ENCODE peak calls at places on chromosomes 12 and 14, in eight cellular contexts. R, W, M, C, F, J, T and O are unnamed samples.

GRCh38 chr14:69500096-69500495 is 15.6 kb downstream of the PLEKHD1 start:
- DNase-seq in R (no peak), W (no peak), M (no peak), C (no peak), F (no peak), J (no peak), T (no peak), O (no peak)

GRCh38 chr14:72771561-72771960 is 122.3 kb downstream of the DPF3 start:
- DNase-seq in R (peak), W (no peak), M (no peak), C (no peak), F (no peak), J (no peak), T (no peak), O (no peak)

GRCh38 chr14:36454599-36455240 is 65.3 kb downstream of the NKX2-1 start:
- DNase-seq in R (no peak), W (no peak), M (no peak), C (no peak), F (no peak), J (no peak), T (no peak), O (no peak)

GRCh38 chr14:85124896-85125295 is 405.0 kb upstream of the FLRT2 start:
- DNase-seq in R (no peak), W (no peak), M (no peak), C (no peak), F (no peak), J (no peak), T (no peak), O (no peak)

GRCh38 chr14:101603096-101603495 is 41.8 kb downstream of the DIO3 start:
- DNase-seq in R (no peak), W (no peak), M (no peak), C (no peak), F (peak), J (no peak), T (no peak), O (no peak)

GRCh38 chr14:84670801-84671200 is 859.1 kb upstream of the FLRT2 start:
- DNase-seq in R (no peak), W (no peak), M (no peak), C (no peak), F (no peak), J (no peak), T (no peak), O (no peak)

GRCh38 chr12:75227132-75227531 is 17.5 kb upstream of the KCNC2 start:
- DNase-seq in R (no peak), W (no peak), M (no peak), C (no peak), F (no peak), J (no peak), T (no peak), O (no peak)

GRCh38 chr12:3667485-3667884 is 85.4 kb downstream of the CRACR2A start:
- DNase-seq in R (no peak), W (no peak), M (no peak), C (no peak), F (no peak), J (no peak), T (no peak), O (no peak)

GRCh38 chr14:21672116-21672515 is 1.5 kb downstream of the OR4E1 start:
- DNase-seq in R (no peak), W (peak), M (no peak), C (no peak), F (no peak), J (no peak), T (no peak), O (no peak)

DNA sequence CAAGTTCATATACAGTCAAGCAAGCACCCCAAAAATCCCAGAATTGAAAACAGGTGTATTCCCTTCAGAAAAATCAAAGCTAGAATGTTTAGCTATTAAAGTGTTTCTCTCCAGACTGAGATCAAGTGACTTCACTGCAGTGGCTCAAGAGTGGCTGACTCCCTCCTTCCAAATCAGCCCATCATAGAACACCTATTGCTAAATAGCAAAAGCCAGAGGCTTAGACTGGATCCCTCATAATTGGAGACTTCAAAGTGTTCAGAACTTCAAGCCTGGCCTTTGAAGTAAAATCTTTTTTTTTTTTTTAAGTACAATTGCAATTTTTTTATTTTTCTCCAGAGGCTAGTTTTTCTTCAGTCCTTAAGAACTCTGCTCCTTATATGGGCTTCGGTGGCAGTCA is 50.0 kb upstream of the CERS5 start:
- DNase-seq in R (no peak), W (no peak), M (no peak), C (no peak), F (no peak), J (no peak), T (no peak), O (no peak)
- H3K4me3 ChIP-seq in R (no peak), W (no peak), M (no peak), C (no peak), F (no peak), J (no peak), T (peak), O (no peak)

GRCh38 chr14:94048676-94049624 is 22.8 kb downstream of the OTUB2 start:
- DNase-seq in R (no peak), W (no peak), M (no peak), C (no peak), F (no peak), J (no peak), T (no peak), O (no peak)
- H3K4me3 ChIP-seq in R (no peak), W (no peak), M (no peak), C (no peak), F (no peak), J (no peak), T (no peak), O (no peak)

GRCh38 chr12:48026081-48026827 is 22.0 kb upstream of the COL2A1 start:
- DNase-seq in R (no peak), W (no peak), M (no peak), C (no peak), F (no peak), J (no peak), T (no peak), O (no peak)
- H3K4me3 ChIP-seq in R (no peak), W (no peak), M (no peak), C (no peak), F (no peak), J (no peak), T (no peak), O (no peak)

DNA sequence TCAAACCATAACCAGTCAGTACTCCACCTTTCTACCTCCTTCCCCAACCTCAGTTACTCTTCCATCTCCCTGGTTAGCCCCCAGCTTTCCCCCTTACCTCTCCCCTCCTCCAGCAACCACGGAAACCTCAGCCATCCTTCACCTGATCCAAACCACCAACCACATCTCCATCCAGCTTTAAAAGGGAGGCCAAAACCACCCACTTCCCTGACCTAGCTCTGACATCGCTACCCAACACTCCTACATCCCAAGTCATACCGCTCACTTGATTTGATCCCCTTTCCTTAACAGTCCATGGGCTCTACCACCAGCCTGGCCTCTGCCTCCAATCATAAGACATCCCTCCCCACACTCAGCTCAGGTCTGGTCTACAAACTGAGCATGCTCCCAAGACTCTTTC is 1.5 kb downstream of the RAB35 start:
- DNase-seq in R (no peak), W (no peak), M (no peak), C (no peak), F (no peak), J (no peak), T (no peak), O (no peak)
- H3K4me3 ChIP-seq in R (no peak), W (peak), M (peak), C (peak), F (peak), J (peak), T (peak), O (peak)

GRCh38 chr12:49295087-49296001 is at the start of gene PRPH:
- DNase-seq in R (no peak), W (no peak), M (no peak), C (no peak), F (no peak), J (no peak), T (no peak), O (no peak)

GRCh38 chr12:49296034-49296835 is 1.3 kb downstream of the PRPH start:
- DNase-seq in R (peak), W (no peak), M (no peak), C (no peak), F (no peak), J (peak), T (no peak), O (peak)

GRCh38 chr12:49298160-49298559 is 3.2 kb downstream of the PRPH start:
- DNase-seq in R (no peak), W (no peak), M (no peak), C (no peak), F (no peak), J (no peak), T (no peak), O (no peak)

GRCh38 chr12:49296836-49297694 is 2.1 kb downstream of the PRPH start:
- DNase-seq in R (peak), W (no peak), M (no peak), C (no peak), F (no peak), J (no peak), T (no peak), O (peak)

DNA sequence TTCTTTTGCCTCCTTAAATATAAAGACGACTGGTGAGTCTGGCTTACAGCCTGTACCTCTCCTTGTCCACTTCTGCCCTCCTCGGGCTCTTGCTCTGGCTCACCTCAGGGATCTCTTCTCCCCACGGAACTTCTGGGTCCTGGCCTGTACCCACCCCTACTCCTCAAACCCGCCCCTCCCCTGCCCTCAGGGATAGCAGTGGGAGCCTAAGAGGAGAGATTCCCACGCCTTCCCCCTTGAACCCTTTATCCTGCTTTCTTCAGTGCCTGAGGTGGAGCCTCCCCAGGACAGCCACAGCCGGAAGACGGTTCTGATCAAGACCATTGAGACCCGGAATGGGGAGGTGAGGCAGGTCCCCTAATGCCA is 2.7 kb downstream of the PRPH start:
- DNase-seq in R (no peak), W (no peak), M (no peak), C (no peak), F (no peak), J (no peak), T (no peak), O (no peak)
- H3K4me3 ChIP-seq in R (no peak), W (no peak), M (no peak), C (no peak), F (no peak), J (no peak), T (no peak), O (no peak)